ENCODE peak calls at places on chromosomes 16 and 17, in four cellular contexts. H is stimulated activated effector memory CD8-positive, alpha-beta T cell treated with anti-CD3 and anti-CD28 coated beads, Interleukin-12 subunit alpha, Interleukin-12 subunit beta, amount 100 ng/mL, for 72 hours; P is stimulated activated CD8-positive, alpha-beta memory T cell treated with anti-CD3 and anti-CD28 coated beads, Interleukin-7, amount 100 ng/mL, for 1 hour; E is AG10803. F is an unnamed sample.

GRCh38 chr16:1592446-1592845 is 19.4 kb downstream of the IFT140 start:
- DNase-seq in H (no peak), P (no peak), E (no peak), F (no peak)

GRCh38 chr16:57544129-57544653 is 1.7 kb downstream of the ADGRG5 start:
- DNase-seq in H (peak), P (no peak), E (no peak), F (peak)

GRCh38 chr17:66351053-66351452 is 48.6 kb downstream of the PRKCA start:
- DNase-seq in H (no peak), P (no peak), E (no peak), F (no peak)

GRCh38 chr16:73052441-73053030 is 4.6 kb upstream of the ZFHX3 start:
- DNase-seq in H (no peak), P (no peak), E (no peak), F (no peak)

GRCh38 chr17:20127660-20128413 is 118.7 kb downstream of the SPECC1 start:
- DNase-seq in H (no peak), P (no peak), E (peak), F (peak)

GRCh38 chr16:88569614-88569984 is 604 bp upstream of the ZC3H18 start:
- DNase-seq in H (peak), P (no peak), E (no peak), F (peak)

GRCh38 chr17:7056386-7056785 is 12.5 kb upstream of the SLC16A11 start:
- DNase-seq in H (no peak), P (no peak), E (peak), F (no peak)

GRCh38 chr17:43998552-43998951 is 5.9 kb upstream of the NAGS start:
- DNase-seq in H (no peak), P (no peak), E (peak), F (no peak)

GRCh38 chr16:887846-888245 is 82.9 kb downstream of the LMF1 start:
- DNase-seq in H (no peak), P (no peak), E (no peak), F (no peak)

GRCh38 chr16:1770328-1771071 is 843 bp downstream of the NME3 start:
- DNase-seq in H (no peak), P (no peak), E (peak), F (peak)

GRCh38 chr17:37138726-37139125 is 190.0 kb downstream of the AATF start:
- DNase-seq in H (no peak), P (no peak), E (no peak), F (no peak)

GRCh38 chr17:66221343-66221742 is 7.9 kb downstream of the APOH start:
- DNase-seq in H (no peak), P (no peak), E (no peak), F (no peak)

GRCh38 chr17:17780941-17781590 is 55.7 kb downstream of the SREBF1 start:
- DNase-seq in H (no peak), P (no peak), E (no peak), F (no peak)

GRCh38 chr17:5583426-5584382 is 605 bp downstream of the NLRP1 start:
- DNase-seq in H (no peak), P (no peak), E (peak), F (peak)

GRCh38 chr17:4858068-4858879 is 25.1 kb downstream of the MINK1 start:
- DNase-seq in H (no peak), P (no peak), E (no peak), F (no peak)

F was measured in AG20443.